ENCODE peak calls at places on chromosomes 13 and 19, in six cellular contexts. One of them, this sample, is unnamed.

GRCh38 chr19:57566396-57567256 is 7.0 kb upstream of the ZNF550 start:
- DNase-seq in HT1080: no peak
- DNase-seq in posterior vena cava: no peak
- DNase-seq in endothelial cell: no peak
- DNase-seq in activated CD4-positive, alpha-beta T cell treated with anti-CD3 and anti-CD28 coated beads for 1 hour: no peak
- DNase-seq in iPS-NIHi11: no peak
- DNase-seq in this sample: no peak

GRCh38 chr19:13946414-13946813 is 5.9 kb upstream of the DCAF15 start:
- DNase-seq in endothelial cell: no peak
- DNase-seq in posterior vena cava: no peak
- DNase-seq in activated CD4-positive, alpha-beta T cell treated with anti-CD3 and anti-CD28 coated beads for 1 hour: no peak
- DNase-seq in iPS-NIHi11: no peak
- DNase-seq in HT1080: no peak
- DNase-seq in this sample: no peak

GRCh38 chr13:79604752-79605151 is 123.8 kb downstream of the NDFIP2 start:
- DNase-seq in iPS-NIHi11: no peak
- DNase-seq in endothelial cell: no peak
- DNase-seq in HT1080: no peak
- DNase-seq in activated CD4-positive, alpha-beta T cell treated with anti-CD3 and anti-CD28 coated beads for 1 hour: no peak
- DNase-seq in posterior vena cava: no peak
- DNase-seq in this sample: no peak

GRCh38 chr13:44108345-44108858 is 228.7 kb downstream of the LACC1 start:
- DNase-seq in activated CD4-positive, alpha-beta T cell treated with anti-CD3 and anti-CD28 coated beads for 1 hour: no peak
- DNase-seq in iPS-NIHi11: no peak
- DNase-seq in endothelial cell: no peak
- DNase-seq in posterior vena cava: no peak
- DNase-seq in HT1080: no peak
- DNase-seq in this sample: peak

GRCh38 chr13:50261502-50261901 is 246.3 kb downstream of the KCNRG start:
- DNase-seq in HT1080: no peak
- DNase-seq in endothelial cell: no peak
- DNase-seq in iPS-NIHi11: no peak
- DNase-seq in activated CD4-positive, alpha-beta T cell treated with anti-CD3 and anti-CD28 coated beads for 1 hour: no peak
- DNase-seq in posterior vena cava: no peak
- DNase-seq in this sample: no peak

GRCh38 chr13:85314686-85315085 is 484.5 kb downstream of the SLITRK6 start:
- DNase-seq in endothelial cell: no peak
- DNase-seq in HT1080: no peak
- DNase-seq in posterior vena cava: no peak
- DNase-seq in activated CD4-positive, alpha-beta T cell treated with anti-CD3 and anti-CD28 coated beads for 1 hour: no peak
- DNase-seq in iPS-NIHi11: no peak
- DNase-seq in this sample: no peak

GRCh38 chr13:83691966-83692365 is 190.3 kb downstream of the SLITRK1 start:
- DNase-seq in activated CD4-positive, alpha-beta T cell treated with anti-CD3 and anti-CD28 coated beads for 1 hour: no peak
- DNase-seq in endothelial cell: no peak
- DNase-seq in HT1080: no peak
- DNase-seq in posterior vena cava: no peak
- DNase-seq in iPS-NIHi11: no peak
- DNase-seq in this sample: no peak

GRCh38 chr19:5695649-5696195 is 5.6 kb downstream of the RPL36 start:
- DNase-seq in iPS-NIHi11: peak
- DNase-seq in activated CD4-positive, alpha-beta T cell treated with anti-CD3 and anti-CD28 coated beads for 1 hour: no peak
- DNase-seq in HT1080: no peak
- DNase-seq in endothelial cell: no peak
- DNase-seq in posterior vena cava: peak
- DNase-seq in this sample: no peak

GRCh38 chr19:39676004-39676403 is 20.3 kb downstream of the LGALS16 start:
- DNase-seq in HT1080: peak
- DNase-seq in posterior vena cava: no peak
- DNase-seq in iPS-NIHi11: no peak
- DNase-seq in endothelial cell: no peak
- DNase-seq in activated CD4-positive, alpha-beta T cell treated with anti-CD3 and anti-CD28 coated beads for 1 hour: no peak
- DNase-seq in this sample: no peak

GRCh38 chr13:109779876-109780516 is 6.4 kb downstream of the IRS2 start:
- DNase-seq in endothelial cell: no peak
- DNase-seq in HT1080: no peak
- DNase-seq in posterior vena cava: no peak
- DNase-seq in iPS-NIHi11: no peak
- DNase-seq in activated CD4-positive, alpha-beta T cell treated with anti-CD3 and anti-CD28 coated beads for 1 hour: no peak
- DNase-seq in this sample: no peak

GRCh38 chr19:41023193-41023592 is 32.1 kb downstream of the CYP2B6 start:
- DNase-seq in activated CD4-positive, alpha-beta T cell treated with anti-CD3 and anti-CD28 coated beads for 1 hour: no peak
- DNase-seq in endothelial cell: no peak
- DNase-seq in posterior vena cava: no peak
- DNase-seq in HT1080: no peak
- DNase-seq in iPS-NIHi11: no peak
- DNase-seq in this sample: no peak

GRCh38 chr13:31775686-31776085 is 36.4 kb downstream of the RXFP2 start:
- DNase-seq in HT1080: no peak
- DNase-seq in activated CD4-positive, alpha-beta T cell treated with anti-CD3 and anti-CD28 coated beads for 1 hour: no peak
- DNase-seq in posterior vena cava: peak
- DNase-seq in iPS-NIHi11: no peak
- DNase-seq in endothelial cell: no peak
- DNase-seq in this sample: peak

GRCh38 chr19:17309962-17310461 is 649 bp downstream of the DDA1 start:
- DNase-seq in HT1080: no peak
- DNase-seq in posterior vena cava: no peak
- DNase-seq in iPS-NIHi11: no peak
- DNase-seq in endothelial cell: peak
- DNase-seq in activated CD4-positive, alpha-beta T cell treated with anti-CD3 and anti-CD28 coated beads for 1 hour: no peak
- DNase-seq in this sample: no peak

GRCh38 chr19:42919757-42920079 is 2.0 kb upstream of the PSG6 start:
- DNase-seq in iPS-NIHi11: no peak
- DNase-seq in activated CD4-positive, alpha-beta T cell treated with anti-CD3 and anti-CD28 coated beads for 1 hour: no peak
- DNase-seq in HT1080: no peak
- DNase-seq in endothelial cell: no peak
- DNase-seq in posterior vena cava: no peak
- DNase-seq in this sample: no peak

GRCh38 chr19:41872775-41873647 is 4.1 kb upstream of the CD79A start:
- DNase-seq in HT1080: peak
- DNase-seq in activated CD4-positive, alpha-beta T cell treated with anti-CD3 and anti-CD28 coated beads for 1 hour: peak
- DNase-seq in iPS-NIHi11: peak
- DNase-seq in endothelial cell: peak
- DNase-seq in posterior vena cava: peak
- DNase-seq in this sample: peak

GRCh38 chr13:66222127-66222526 is 1008.0 kb downstream of the PCDH9 start:
- DNase-seq in posterior vena cava: no peak
- DNase-seq in HT1080: no peak
- DNase-seq in activated CD4-positive, alpha-beta T cell treated with anti-CD3 and anti-CD28 coated beads for 1 hour: no peak
- DNase-seq in endothelial cell: no peak
- DNase-seq in iPS-NIHi11: no peak
- DNase-seq in this sample: no peak

GRCh38 chr19:47232422-47233211 is 1.6 kb upstream of the BBC3 start:
- DNase-seq in activated CD4-positive, alpha-beta T cell treated with anti-CD3 and anti-CD28 coated beads for 1 hour: no peak
- DNase-seq in iPS-NIHi11: no peak
- DNase-seq in posterior vena cava: no peak
- DNase-seq in HT1080: peak
- DNase-seq in endothelial cell: no peak
- DNase-seq in this sample: no peak

GRCh38 chr19:5006201-5006600 is 37.3 kb downstream of the KDM4B start:
- DNase-seq in HT1080: no peak
- DNase-seq in iPS-NIHi11: no peak
- DNase-seq in endothelial cell: no peak
- DNase-seq in posterior vena cava: no peak
- DNase-seq in activated CD4-positive, alpha-beta T cell treated with anti-CD3 and anti-CD28 coated beads for 1 hour: no peak
- DNase-seq in this sample: no peak

GRCh38 chr19:5131031-5131865 is 162.3 kb downstream of the KDM4B start:
- DNase-seq in HT1080: no peak
- DNase-seq in activated CD4-positive, alpha-beta T cell treated with anti-CD3 and anti-CD28 coated beads for 1 hour: no peak
- DNase-seq in endothelial cell: no peak
- DNase-seq in posterior vena cava: no peak
- DNase-seq in iPS-NIHi11: peak
- DNase-seq in this sample: no peak

GRCh38 chr13:76884167-76884566 is 2.0 kb downstream of the KCTD12 start:
- DNase-seq in HT1080: no peak
- DNase-seq in activated CD4-positive, alpha-beta T cell treated with anti-CD3 and anti-CD28 coated beads for 1 hour: no peak
- DNase-seq in posterior vena cava: peak
- DNase-seq in iPS-NIHi11: peak
- DNase-seq in endothelial cell: peak
- DNase-seq in this sample: peak

GRCh38 chr13:23506821-23507210 is 63.4 kb upstream of the TNFRSF19 start:
- DNase-seq in endothelial cell: no peak
- DNase-seq in HT1080: peak
- DNase-seq in activated CD4-positive, alpha-beta T cell treated with anti-CD3 and anti-CD28 coated beads for 1 hour: no peak
- DNase-seq in iPS-NIHi11: no peak
- DNase-seq in posterior vena cava: no peak
- DNase-seq in this sample: no peak

GRCh38 chr19:45311640-45312039 is 11.0 kb downstream of the CKM start:
- DNase-seq in activated CD4-positive, alpha-beta T cell treated with anti-CD3 and anti-CD28 coated beads for 1 hour: no peak
- DNase-seq in posterior vena cava: no peak
- DNase-seq in HT1080: no peak
- DNase-seq in endothelial cell: no peak
- DNase-seq in iPS-NIHi11: no peak
- DNase-seq in this sample: peak

GRCh38 chr19:1109697-1110671 is 6.2 kb downstream of the GPX4 start:
- DNase-seq in activated CD4-positive, alpha-beta T cell treated with anti-CD3 and anti-CD28 coated beads for 1 hour: no peak
- DNase-seq in endothelial cell: no peak
- DNase-seq in HT1080: no peak
- DNase-seq in iPS-NIHi11: no peak
- DNase-seq in posterior vena cava: peak
- DNase-seq in this sample: no peak

GRCh38 chr13:62014299-62014698 is 598.6 kb upstream of the PCDH20 start:
- DNase-seq in endothelial cell: no peak
- DNase-seq in HT1080: peak
- DNase-seq in iPS-NIHi11: no peak
- DNase-seq in posterior vena cava: no peak
- DNase-seq in activated CD4-positive, alpha-beta T cell treated with anti-CD3 and anti-CD28 coated beads for 1 hour: no peak
- DNase-seq in this sample: no peak

GRCh38 chr19:48819366-48819816 is 8.6 kb upstream of the BCAT2 start:
- DNase-seq in iPS-NIHi11: peak
- DNase-seq in activated CD4-positive, alpha-beta T cell treated with anti-CD3 and anti-CD28 coated beads for 1 hour: no peak
- DNase-seq in posterior vena cava: peak
- DNase-seq in endothelial cell: no peak
- DNase-seq in HT1080: peak
- DNase-seq in this sample: peak

GRCh38 chr13:51832471-51833152 is 12.4 kb downstream of the TMEM272 start:
- DNase-seq in posterior vena cava: no peak
- DNase-seq in endothelial cell: no peak
- DNase-seq in HT1080: peak
- DNase-seq in activated CD4-positive, alpha-beta T cell treated with anti-CD3 and anti-CD28 coated beads for 1 hour: peak
- DNase-seq in iPS-NIHi11: peak
- DNase-seq in this sample: no peak

GRCh38 chr19:4589579-4590410 is 30.3 kb upstream of the SEMA6B start:
- DNase-seq in iPS-NIHi11: no peak
- DNase-seq in posterior vena cava: no peak
- DNase-seq in activated CD4-positive, alpha-beta T cell treated with anti-CD3 and anti-CD28 coated beads for 1 hour: no peak
- DNase-seq in endothelial cell: peak
- DNase-seq in HT1080: no peak
- DNase-seq in this sample: no peak

GRCh38 chr13:113371061-113371460 is 7.1 kb upstream of the GRTP1 start:
- DNase-seq in posterior vena cava: no peak
- DNase-seq in iPS-NIHi11: no peak
- DNase-seq in HT1080: no peak
- DNase-seq in activated CD4-positive, alpha-beta T cell treated with anti-CD3 and anti-CD28 coated beads for 1 hour: no peak
- DNase-seq in endothelial cell: no peak
- DNase-seq in this sample: no peak

GRCh38 chr19:29978139-29978538 is 36.1 kb downstream of the URI1 start:
- DNase-seq in posterior vena cava: no peak
- DNase-seq in HT1080: no peak
- DNase-seq in activated CD4-positive, alpha-beta T cell treated with anti-CD3 and anti-CD28 coated beads for 1 hour: no peak
- DNase-seq in iPS-NIHi11: no peak
- DNase-seq in endothelial cell: no peak
- DNase-seq in this sample: no peak

GRCh38 chr13:36787181-36787580 is 31.8 kb upstream of the RFXAP start:
- DNase-seq in activated CD4-positive, alpha-beta T cell treated with anti-CD3 and anti-CD28 coated beads for 1 hour: no peak
- DNase-seq in posterior vena cava: no peak
- DNase-seq in endothelial cell: peak
- DNase-seq in HT1080: no peak
- DNase-seq in iPS-NIHi11: no peak
- DNase-seq in this sample: no peak

GRCh38 chr19:3065675-3066357 is 3.5 kb upstream of the TLE5 start:
- DNase-seq in activated CD4-positive, alpha-beta T cell treated with anti-CD3 and anti-CD28 coated beads for 1 hour: no peak
- DNase-seq in posterior vena cava: no peak
- DNase-seq in iPS-NIHi11: no peak
- DNase-seq in HT1080: no peak
- DNase-seq in endothelial cell: no peak
- DNase-seq in this sample: no peak

GRCh38 chr19:39546599-39546998 is 6.6 kb upstream of the EID2 start:
- DNase-seq in posterior vena cava: no peak
- DNase-seq in activated CD4-positive, alpha-beta T cell treated with anti-CD3 and anti-CD28 coated beads for 1 hour: no peak
- DNase-seq in endothelial cell: no peak
- DNase-seq in HT1080: peak
- DNase-seq in iPS-NIHi11: no peak
- DNase-seq in this sample: no peak

GRCh38 chr19:36026091-36026876 is 6.4 kb downstream of the CLIP3 start:
- DNase-seq in HT1080: no peak
- DNase-seq in iPS-NIHi11: no peak
- DNase-seq in activated CD4-positive, alpha-beta T cell treated with anti-CD3 and anti-CD28 coated beads for 1 hour: no peak
- DNase-seq in endothelial cell: no peak
- DNase-seq in posterior vena cava: no peak
- DNase-seq in this sample: no peak